ENCODE peak calls at places on chromosomes 7 and 10, in four cellular contexts. S, V, G and J are unnamed samples. For H3K36me3 and H3K27me3, the result is how much of the 10 kb centered on the place peaks cover.

GRCh38 chr10:71123023-71123422 is 89.3 kb upstream of the UNC5B start:
- DNase-seq in G (no peak), S (no peak), V (no peak), J (no peak)

GRCh38 chr7:33754933-33755928 is 150.1 kb upstream of the BMPER start:
- DNase-seq in G (no peak), V (no peak), S (no peak), J (no peak)

GRCh38 chr10:61758440-61758839 is 95.7 kb downstream of the CABCOCO1 start:
- DNase-seq in V (no peak), S (no peak), G (peak), J (no peak)

GRCh38 chr7:90192876-90193765 is 18.4 kb upstream of the STEAP2 start:
- DNase-seq in G (peak), S (no peak), V (no peak), J (no peak)

GRCh38 chr10:132391372-132392020 is 5.5 kb upstream of the PWWP2B start:
- DNase-seq in G (no peak), V (no peak), S (no peak), J (no peak)

GRCh38 chr10:68110027-68110426 is 739 bp downstream of the MYPN start:
- DNase-seq in S (no peak), G (no peak), V (no peak), J (no peak)

GRCh38 chr10:101780818-101781654 is 2.2 kb downstream of the NPM3 start:
- DNase-seq in S (peak), G (peak), V (peak), J (peak)

GRCh38 chr10:32190890-32191491 is 134.8 kb upstream of the KIF5B start:
- DNase-seq in V (peak), S (peak), G (peak), J (no peak)

GRCh38 chr10:50326757-50327701 is 75.7 kb upstream of the ASAH2 start:
- DNase-seq in G (peak), S (no peak), V (peak), J (peak)

GRCh38 chr10:59037506-59037905 is 138.9 kb upstream of the PHYHIPL start:
- DNase-seq in V (no peak), S (no peak), G (no peak), J (no peak)

GRCh38 chr10:112984756-112985155 is 34.7 kb downstream of the TCF7L2 start:
- DNase-seq in V (no peak), S (no peak), G (no peak), J (no peak)

GRCh38 chr7:94338921-94339371 is 55.7 kb upstream of the COL1A2 start:
- DNase-seq in G (peak), S (peak), V (peak), J (no peak)

GRCh38 chr7:8217200-8218068 is 44.5 kb downstream of the ICA1 start:
- DNase-seq in G (peak), V (peak), S (peak), J (no peak)

GRCh38 chr7:38840736-38841460 is 68.1 kb downstream of the VPS41 start:
- DNase-seq in V (peak), G (peak), S (no peak), J (peak)

GRCh38 chr10:71893920-71894319 is 42.9 kb upstream of the PSAP start:
- DNase-seq in G (no peak), V (no peak), S (no peak), J (no peak)

GRCh38 chr10:103177123-103177522 is 15.9 kb downstream of the NT5C2 start:
- DNase-seq in V (no peak), G (no peak), S (no peak), J (no peak)

GRCh38 chr7:41696323-41696916 is 6.5 kb downstream of the INHBA start:
- DNase-seq in V (peak), G (peak), S (peak), J (peak)

GRCh38 chr7:69359003-69359555 is 239.2 kb upstream of the AUTS2 start:
- DNase-seq in G (peak), V (no peak), S (no peak), J (peak)

GRCh38 chr10:124992462-124993344 is 50.8 kb downstream of the ZRANB1 start:
- DNase-seq in V (peak), G (peak), S (peak), J (peak)

GRCh38 chr7:128073671-128074070 is 42.4 kb upstream of the LRRC4 start:
- DNase-seq in G (no peak), S (no peak), V (no peak), J (no peak)

GRCh38 chr10:133187091-133187905 is 27.3 kb downstream of the KNDC1 start:
- DNase-seq in S (no peak), G (no peak), V (no peak), J (no peak)

GRCh38 chr7:33109758-33110238 is 594 bp upstream of the RP9 start:
- DNase-seq in G (no peak), V (peak), S (no peak), J (peak)

GRCh38 chr7:81161459-81162075 is 242.7 kb upstream of the SEMA3C start:
- DNase-seq in G (peak), S (peak), V (peak), J (peak)

GRCh38 chr7:115749924-115750323 is 280.6 kb downstream of the TFEC start:
- DNase-seq in V (no peak), S (no peak), G (peak), J (no peak)

GRCh38 chr7:117117172-117117571 is 163.9 kb downstream of the ST7 start:
- DNase-seq in S (no peak), G (no peak), V (no peak), J (no peak)

GRCh38 chr10:49177391-49178355 is 10.5 kb downstream of the TMEM273 start:
- DNase-seq in G (peak), V (peak), S (no peak), J (peak)

GRCh38 chr10:7766241-7766640 is 21.6 kb downstream of the KIN start:
- DNase-seq in V (no peak), G (no peak), S (no peak), J (no peak)

GRCh38 chr7:29265208-29265923 is 70.8 kb downstream of the CHN2 start:
- DNase-seq in V (peak), S (no peak), G (peak), J (peak)

GRCh38 chr7:87091487-87092066 is 32.1 kb upstream of the ELAPOR2 start:
- DNase-seq in S (peak), G (no peak), V (no peak), J (no peak)

GRCh38 chr10:24333736-24334135 is 124.8 kb downstream of the KIAA1217 start:
- DNase-seq in S (no peak), V (no peak), G (peak), J (no peak)

GRCh38 chr10:116371737-116372136 is 47.5 kb downstream of the CCDC172 start:
- DNase-seq in G (no peak), S (peak), V (no peak), J (no peak)

DNA sequence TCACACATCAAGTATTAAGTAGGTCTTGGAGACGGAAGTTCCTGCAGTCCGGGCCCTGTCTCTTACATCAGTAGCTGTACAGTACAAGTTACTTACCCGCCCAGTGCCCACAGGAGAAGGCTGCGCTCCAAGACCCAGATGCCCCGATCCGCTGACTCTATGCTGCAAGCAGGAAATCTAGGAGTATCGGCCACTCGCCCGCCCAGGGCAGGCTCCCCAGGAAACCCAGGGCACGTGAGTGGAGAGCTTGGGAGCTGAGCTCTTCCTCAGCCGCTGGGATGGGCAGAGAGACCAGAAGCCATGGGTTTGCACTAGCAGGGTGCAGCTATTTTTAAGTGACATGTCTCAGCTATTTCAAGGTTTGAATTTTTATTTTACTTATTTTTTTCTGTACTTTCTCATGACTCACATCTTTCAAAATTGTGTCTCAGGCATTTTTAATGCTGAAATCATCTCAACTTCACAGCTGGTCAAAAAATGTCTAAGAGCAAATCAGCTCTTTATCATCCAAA is 1.9 kb upstream of the GPER1 start:
- DNase-seq in S (no peak), V (no peak), G (no peak), J (no peak)
- H3K4me3 ChIP-seq in S (no peak), V (no peak), G (no peak), J (no peak)

GRCh38 chr7:6654842-6655610 is 17.9 kb downstream of the ZNF316 start:
- DNase-seq in V (no peak), G (no peak), S (no peak), J (no peak)
- H3K36me3 ChIP-seq in V (under half), G (under half), S (under half), J (under half)

GRCh38 chr10:100725869-100726426 is 19.4 kb upstream of the PAX2 start:
- DNase-seq in V (no peak), G (no peak), S (no peak), J (no peak)
- H3K27me3 ChIP-seq in V (under half), G (under half), S (half or more), J (under half)

GRCh38 chr7:99126921-99127553 is 16.9 kb downstream of the SMURF1 start:
- DNase-seq in S (peak), V (no peak), G (no peak), J (no peak)
- H3K4me3 ChIP-seq in S (no peak), V (no peak), G (no peak), J (no peak)

DNA sequence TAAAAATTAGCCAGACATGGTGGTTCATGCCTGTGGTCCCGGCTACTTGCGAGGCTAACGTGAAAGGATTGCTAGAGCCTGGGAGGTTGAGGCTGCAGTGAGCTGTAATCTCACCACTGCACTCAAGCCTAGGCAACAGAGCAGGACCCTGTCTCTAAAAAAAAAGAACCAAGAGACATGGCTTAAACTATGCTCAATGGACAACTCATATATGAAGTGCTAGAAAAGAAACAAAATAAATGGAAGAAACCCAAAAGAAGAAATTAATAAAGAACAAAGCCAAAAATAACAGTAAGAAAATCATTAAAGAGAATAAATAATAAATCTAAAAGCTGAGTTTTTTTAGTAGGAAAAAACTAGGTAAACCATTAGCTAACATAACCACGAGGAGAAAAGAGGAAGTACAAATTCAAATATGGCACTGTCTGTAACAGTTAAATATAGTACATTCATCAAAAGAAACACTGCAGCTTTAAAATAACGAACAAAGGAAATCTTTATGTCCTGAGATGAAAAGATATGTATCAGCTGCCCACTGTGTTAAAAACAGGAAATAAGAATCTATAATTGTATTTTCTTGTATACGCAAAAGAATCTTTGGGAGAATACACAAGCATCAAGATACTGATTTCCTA is 48.7 kb downstream of the UPF2 start:
- DNase-seq in S (no peak), V (no peak), G (no peak), J (no peak)
- H3K36me3 ChIP-seq in S (under half), V (under half), G (under half), J (under half)

DNA sequence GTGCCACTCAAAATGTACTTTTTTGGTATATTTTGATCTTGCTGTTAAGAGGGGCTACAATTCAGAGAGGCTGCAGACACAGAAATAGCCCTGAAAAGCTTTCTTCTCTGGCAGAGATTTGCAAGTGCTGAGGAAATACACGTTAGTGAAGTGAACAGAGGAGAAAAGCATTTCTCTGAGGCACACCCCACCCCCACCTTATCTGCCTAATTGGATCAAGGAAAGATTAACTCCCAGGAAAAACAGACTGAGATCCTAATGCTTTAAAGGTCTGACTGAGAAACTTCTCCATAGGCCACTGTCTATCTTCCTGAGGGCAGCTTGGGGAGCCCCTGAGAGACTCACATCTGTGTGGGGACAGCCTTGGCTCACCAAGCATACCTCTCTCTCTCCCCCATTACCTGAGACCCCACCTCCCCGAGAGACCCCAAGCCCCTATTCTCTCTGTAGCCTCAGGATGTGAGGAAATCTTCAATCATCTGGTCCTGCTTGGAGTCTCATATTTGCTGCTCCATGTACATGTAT is 14.8 kb upstream of the AKR1C3 start:
- DNase-seq in G (no peak), V (no peak), S (peak), J (no peak)
- H3K27me3 ChIP-seq in G (under half), V (under half), S (under half), J (under half)

GRCh38 chr7:130950054-130950453 is 216.0 kb upstream of the KLF14 start:
- DNase-seq in G (no peak), S (no peak), V (no peak), J (no peak)

GRCh38 chr7:130949550-130949949 is 215.5 kb upstream of the KLF14 start:
- DNase-seq in G (no peak), S (no peak), V (no peak), J (no peak)

GRCh38 chr7:130948913-130949312 is 214.9 kb upstream of the KLF14 start:
- DNase-seq in S (no peak), V (no peak), G (no peak), J (no peak)

GRCh38 chr7:130946110-130946509 is 212.1 kb upstream of the KLF14 start:
- DNase-seq in G (no peak), S (no peak), V (no peak), J (no peak)

DNA sequence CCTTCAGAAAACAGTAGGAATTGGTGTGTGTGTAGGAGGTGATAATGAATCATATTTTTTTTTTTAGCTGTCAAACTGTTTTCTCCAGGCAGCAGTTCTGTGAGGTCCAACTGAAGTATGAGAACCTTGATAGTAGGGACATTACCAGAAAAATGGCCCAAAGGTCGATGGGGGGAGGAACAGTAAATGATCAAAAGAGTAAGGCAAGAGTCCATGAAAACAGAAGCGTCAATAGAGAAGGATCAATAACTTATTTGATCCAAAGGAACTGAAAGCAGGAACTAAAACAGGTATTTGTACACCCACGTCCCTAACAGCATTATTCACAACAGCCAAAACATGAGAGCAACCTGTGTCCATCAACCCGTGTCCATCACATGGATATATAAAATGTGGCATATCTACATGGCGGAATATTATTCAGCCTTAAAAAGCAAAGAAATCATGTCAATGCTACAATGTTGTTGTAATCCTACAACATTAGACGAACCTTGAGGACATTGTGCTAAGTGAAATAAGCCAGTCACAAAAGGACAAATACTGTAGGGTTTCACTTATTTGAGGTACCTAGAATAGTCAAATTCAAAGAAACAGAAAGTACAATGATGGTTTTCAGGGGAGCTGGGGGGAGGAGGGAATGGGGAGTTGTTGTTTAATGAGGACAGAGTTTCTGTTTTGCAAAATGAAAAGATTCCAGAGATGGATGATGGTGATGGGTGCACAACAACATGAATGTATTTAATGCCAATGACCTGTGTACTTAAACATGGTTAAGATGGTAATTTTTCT is 214.0 kb upstream of the KLF14 start:
- DNase-seq in G (no peak), V (no peak), S (no peak), J (no peak)
- H3K4me3 ChIP-seq in G (no peak), V (no peak), S (no peak), J (no peak)

GRCh38 chr7:138895700-138896099 is 85.5 kb downstream of the KIAA1549 start:
- DNase-seq in V (no peak), G (no peak), S (no peak), J (no peak)
- H3K36me3 ChIP-seq in V (under half), G (under half), S (under half), J (under half)

GRCh38 chr10:108598831-108599230 is 1324.5 kb downstream of the XPNPEP1 start:
- DNase-seq in V (no peak), G (peak), S (peak), J (no peak)
- H3K27me3 ChIP-seq in V (under half), G (under half), S (under half), J (under half)